ENCODE peak calls at places on chromosome 14, in ten cellular contexts. U is EH; H is GM13976; R is CD8-positive, alpha-beta memory T cell; J is SK-MEL-5; Q is MCF 10A; B is Kasumi-1; P is ecto neural progenitor cell; X is ureter; D is T-helper 2 cell. I is an unnamed sample.

GRCh38 chr14:29236848-29237247 is 470.3 kb downstream of the FOXG1 start:
- DNase-seq in P (no peak), B (no peak), X (no peak), J (no peak), Q (peak), U (peak), R (no peak), D (no peak), H (no peak), I (no peak)

GRCh38 chr14:104224516-104225281 is 86.3 kb downstream of the KIF26A start:
- DNase-seq in X (no peak), P (no peak), U (no peak), D (no peak), H (peak), B (no peak), Q (no peak), J (peak), R (no peak), I (no peak)

GRCh38 chr14:52150162-52150561 is 81.3 kb upstream of the NID2 start:
- DNase-seq in B (no peak), D (no peak), Q (no peak), P (no peak), X (no peak), R (no peak), H (no peak), U (no peak), J (no peak), I (no peak)

GRCh38 chr14:35161231-35161630 is 38.9 kb downstream of the PRORP start:
- DNase-seq in D (no peak), P (no peak), U (no peak), R (peak), X (no peak), B (no peak), Q (peak), H (no peak), J (no peak), I (no peak)

GRCh38 chr14:86501611-86502010 is 971.7 kb downstream of the FLRT2 start:
- DNase-seq in U (no peak), D (no peak), P (no peak), B (peak), H (no peak), X (no peak), J (no peak), R (peak), Q (no peak), I (no peak)

GRCh38 chr14:85764809-85765208 is 234.9 kb downstream of the FLRT2 start:
- DNase-seq in Q (no peak), X (no peak), U (no peak), H (no peak), P (no peak), D (no peak), B (no peak), J (peak), R (no peak), I (no peak)

GRCh38 chr14:24804813-24805212 is 170.8 kb upstream of the GZMB start:
- DNase-seq in X (no peak), J (no peak), U (no peak), P (no peak), H (no peak), D (no peak), Q (no peak), B (no peak), R (no peak), I (no peak)

GRCh38 chr14:64841121-64841611 is 38.5 kb downstream of the SPTB start:
- DNase-seq in R (no peak), X (no peak), B (no peak), P (no peak), Q (peak), H (no peak), J (peak), U (peak), D (no peak), I (no peak)

GRCh38 chr14:61264022-61264571 is 17.0 kb downstream of the TMEM30B start:
- DNase-seq in U (no peak), Q (no peak), J (no peak), H (no peak), B (no peak), R (no peak), P (no peak), D (no peak), X (no peak), I (no peak)

GRCh38 chr14:70735043-70735442 is 74.3 kb downstream of the MAP3K9 start:
- DNase-seq in B (no peak), J (peak), Q (no peak), D (no peak), P (no peak), X (no peak), R (no peak), H (no peak), U (peak), I (no peak)

GRCh38 chr14:60327447-60328331 is 78.7 kb downstream of the PPM1A start:
- DNase-seq in P (peak), Q (no peak), D (no peak), H (peak), X (peak), U (peak), J (no peak), R (peak), B (peak), I (no peak)

GRCh38 chr14:23055621-23056256 is 1.6 kb downstream of the CDH24 start:
- DNase-seq in B (no peak), P (no peak), J (no peak), R (no peak), D (no peak), Q (peak), U (peak), H (peak), X (no peak), I (peak)

GRCh38 chr14:94465042-94465441 is 11.0 kb downstream of the SERPINA9 start:
- DNase-seq in R (no peak), H (no peak), P (no peak), U (no peak), X (no peak), J (no peak), Q (no peak), D (no peak), B (no peak), I (no peak)

I was measured in aorta.